ENCODE peak calls at places on chromosomes 4 and X, in nine cellular contexts. H is heart left ventricle, I is stomach, L is IMR-90, P is tibial artery, M is cardiac muscle cell, E is endothelial cell of umbilical vein, R is ovary, U is upper lobe of left lung. B is an unnamed sample. For H3K27me3, the result is how much of the 10 kb centered on the place peaks cover.

GRCh38 chr4:173807347-173807746 is 277.3 kb upstream of the HAND2 start:
- DNase-seq in U (no peak), I (no peak), R (peak), L (no peak), P (peak), M (no peak), E (no peak), H (peak), B (no peak)

GRCh38 chrX:110420771-110421498 is 62.3 kb downstream of the RTL9 start:
- DNase-seq in R (no peak), U (no peak), H (no peak), M (no peak), L (peak), I (no peak), P (no peak), E (no peak), B (no peak)

GRCh38 chr4:119124314-119124713 is 11.3 kb upstream of the MYOZ2 start:
- DNase-seq in L (no peak), E (peak), M (peak), U (no peak), I (peak), R (no peak), P (no peak), H (no peak), B (no peak)

GRCh38 chrX:10125248-10125615 is 31.5 kb upstream of the CLCN4 start:
- DNase-seq in E (no peak), P (no peak), I (no peak), R (no peak), M (no peak), H (no peak), L (no peak), U (no peak), B (no peak)

GRCh38 chrX:50594788-50595187 is 124.2 kb upstream of the DGKK start:
- DNase-seq in P (no peak), L (no peak), M (peak), H (peak), R (no peak), I (no peak), E (peak), U (no peak), B (no peak)

GRCh38 chrX:21524008-21524407 is 134.1 kb downstream of the KLHL34 start:
- DNase-seq in E (no peak), I (no peak), M (no peak), U (no peak), P (no peak), H (no peak), R (no peak), L (peak), B (no peak)

GRCh38 chr4:8439914-8440490 is 521 bp downstream of the ACOX3 start:
- DNase-seq in L (no peak), H (no peak), I (no peak), M (peak), U (no peak), E (no peak), R (no peak), P (peak), B (no peak)

GRCh38 chrX:106921637-106922036 is 1.4 kb downstream of the CLDN2 start:
- DNase-seq in L (no peak), M (no peak), E (no peak), U (no peak), H (no peak), R (no peak), I (no peak), P (no peak), B (no peak)

GRCh38 chrX:55107262-55107661 is 18.4 kb downstream of the PAGE2 start:
- DNase-seq in I (no peak), P (no peak), U (no peak), L (no peak), H (no peak), M (no peak), E (no peak), R (no peak), B (no peak)

GRCh38 chrX:120299928-120300327 is 11.3 kb downstream of the TMEM255A start:
- DNase-seq in P (no peak), M (no peak), H (no peak), U (no peak), E (no peak), L (no peak), I (no peak), R (no peak), B (no peak)

GRCh38 chr4:1571165-1571908 is 112.8 kb downstream of the FAM53A start:
- DNase-seq in H (peak), E (no peak), P (no peak), R (peak), L (no peak), I (no peak), M (no peak), U (peak), B (peak)

GRCh38 chrX:139826065-139827044 is 106.5 kb downstream of the ATP11C start:
- DNase-seq in I (no peak), E (peak), P (peak), U (no peak), R (no peak), L (peak), H (no peak), M (peak), B (no peak)

GRCh38 chr4:64230709-64231310 is 178.4 kb downstream of the TECRL start:
- DNase-seq in P (no peak), E (no peak), M (peak), I (no peak), R (no peak), U (no peak), H (no peak), L (peak), B (no peak)

GRCh38 chrX:50448565-50448964 is 22.1 kb downstream of the DGKK start:
- DNase-seq in I (no peak), E (no peak), M (no peak), R (no peak), L (peak), P (no peak), U (no peak), H (no peak), B (no peak)

DNA sequence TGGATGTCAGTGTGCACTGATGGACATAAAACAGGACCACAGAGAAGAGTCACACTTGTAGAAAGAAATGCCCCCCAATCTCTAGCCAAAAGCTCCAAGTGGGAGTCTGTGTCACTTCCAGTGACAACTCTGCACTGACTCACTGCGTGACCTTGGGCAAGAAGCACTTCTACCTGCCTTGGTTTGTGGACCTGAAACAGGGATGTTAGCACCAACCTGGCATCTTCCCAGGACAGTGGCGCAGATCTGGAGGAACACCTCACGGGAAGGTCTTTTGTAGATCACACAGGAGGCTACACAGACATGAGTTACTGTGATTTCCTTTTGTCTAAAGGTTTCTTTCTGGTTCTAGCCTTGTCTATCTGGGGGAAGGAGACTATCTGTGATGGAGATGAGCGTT is 80.5 kb upstream of the DHRSX start:
- DNase-seq in U (no peak), M (no peak), L (no peak), R (no peak), H (no peak), E (no peak), I (no peak), P (no peak), B (no peak)
- H3K27me3 ChIP-seq in U (under half), M (half or more), L (under half), R (under half), H (under half), E (under half), I (half or more), P (under half), B (under half)

DNA sequence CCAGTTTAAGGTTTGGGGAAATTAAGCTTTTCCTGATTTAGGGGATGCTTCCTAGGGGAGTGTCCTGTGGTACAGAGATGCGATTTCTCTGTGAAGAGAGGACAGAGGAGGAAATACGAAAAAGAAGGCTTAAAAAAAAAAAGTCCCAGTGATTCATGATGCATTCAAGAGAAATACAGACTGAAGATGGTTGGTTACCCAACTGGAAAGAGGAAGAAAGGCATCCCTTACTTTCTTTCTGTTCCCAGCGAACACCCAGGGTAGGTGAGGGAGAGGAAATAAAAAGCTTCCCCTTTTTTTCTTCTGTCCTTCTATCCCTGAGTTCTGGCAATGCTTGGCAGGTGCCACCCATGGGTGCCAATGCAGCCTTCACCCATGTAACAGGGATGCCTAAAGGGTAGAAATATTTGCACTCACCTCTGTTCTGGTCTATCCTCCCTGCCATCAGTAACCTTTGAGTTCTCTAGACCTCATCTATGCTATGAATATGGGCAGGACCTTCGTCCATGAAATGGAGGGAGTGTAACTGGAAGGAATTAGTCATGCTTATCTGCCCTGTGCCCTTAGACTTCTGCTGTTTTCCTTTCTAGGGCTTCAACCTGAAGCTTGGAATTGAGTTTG is 230.1 kb upstream of the GALNTL6 start:
- DNase-seq in I (no peak), L (no peak), E (no peak), U (no peak), M (no peak), P (no peak), H (no peak), R (no peak), B (no peak)
- TF ChIP-seq CTCF in I (no peak), L (no peak), E (no peak), U (no peak), M (no peak), P (no peak), H (no peak), R (no peak), B (no peak)

DNA sequence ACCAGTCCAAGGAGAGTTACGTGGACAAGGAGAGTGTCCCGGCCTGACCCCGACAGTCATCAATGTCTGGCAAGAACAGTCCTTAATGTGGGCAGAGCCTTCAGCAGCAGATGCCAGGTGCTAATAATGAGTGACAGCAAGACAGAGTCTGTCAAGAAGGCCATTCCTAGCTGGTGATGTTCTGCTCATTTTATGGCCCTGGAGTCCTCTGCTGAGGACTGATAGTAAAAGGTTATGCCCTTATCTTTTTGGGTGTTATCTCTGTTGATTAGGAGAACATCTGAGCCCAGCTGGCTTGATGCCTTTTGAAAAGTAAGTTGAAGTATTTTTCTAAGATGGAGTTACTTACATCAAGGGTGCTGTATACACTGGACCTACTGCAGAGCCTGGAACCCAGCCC is 67.3 kb downstream of the SLC34A2 start:
- DNase-seq in R (no peak), U (no peak), I (peak), H (no peak), P (no peak), L (no peak), E (no peak), M (no peak), B (no peak)
- H3K27me3 ChIP-seq in R (under half), U (under half), I (under half), H (under half), P (under half), L (under half), E (under half), M (under half), B (under half)

DNA sequence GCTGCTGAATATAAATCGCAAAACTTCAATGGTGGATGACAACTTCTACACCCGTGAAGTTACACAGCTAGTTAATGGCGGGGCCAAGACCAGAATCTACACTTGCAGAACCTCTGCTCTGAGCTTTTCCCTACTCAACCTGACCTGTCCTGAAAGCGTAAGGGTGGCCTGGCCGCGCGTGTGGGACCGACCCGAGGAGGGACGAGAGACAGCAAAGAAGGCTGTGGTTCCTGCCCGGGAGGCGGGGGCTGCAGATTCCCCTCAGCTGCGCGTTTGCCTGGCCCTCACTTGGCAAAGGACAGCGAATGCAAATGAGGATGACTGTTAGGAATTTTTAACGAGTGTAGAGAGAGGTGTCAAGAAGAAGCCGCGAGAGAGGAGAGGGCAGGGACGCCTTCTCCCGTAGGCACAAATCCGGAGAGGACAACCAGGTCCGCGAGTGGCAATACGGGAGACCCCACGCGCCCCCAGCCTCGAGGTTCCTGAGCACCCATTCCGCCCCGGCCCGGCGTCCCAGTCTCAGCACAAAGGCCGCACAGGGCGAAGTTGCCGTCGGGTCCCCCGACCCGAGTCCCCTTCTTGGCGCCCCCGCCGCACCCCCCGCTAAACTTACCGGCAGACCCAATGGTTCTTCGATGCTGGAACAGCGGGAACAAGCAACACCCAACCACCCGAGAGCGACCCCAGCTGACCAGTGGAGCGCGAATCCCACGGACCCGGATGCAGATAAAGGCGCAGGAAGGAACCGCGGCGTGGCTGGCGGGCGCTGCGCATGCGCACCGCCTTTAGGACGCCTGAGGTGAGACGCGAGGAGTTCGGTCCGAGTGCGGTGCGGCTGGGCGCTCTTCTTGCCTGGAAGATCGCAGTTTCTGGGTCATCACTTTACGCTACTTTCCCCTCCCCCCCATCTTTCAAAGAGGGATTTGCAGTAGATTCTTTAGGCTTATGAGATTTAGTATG is at the start of gene GNPDA2:
- DNase-seq in I (peak), E (peak), R (peak), P (peak), H (peak), M (peak), U (peak), L (peak), B (peak)
- TF ChIP-seq CTCF in I (no peak), E (no peak), R (no peak), P (no peak), H (peak), M (peak), U (no peak), L (peak), B (no peak)

GRCh38 chr4:6258741-6259140 is 10.9 kb upstream of the WFS1 start:
- DNase-seq in I (no peak), P (no peak), H (no peak), U (no peak), M (no peak), L (no peak), R (no peak), E (no peak), B (no peak)
- H3K27me3 ChIP-seq in I (half or more), P (under half), H (under half), U (under half), M (under half), L (under half), R (under half), E (under half), B (under half)

GRCh38 chr4:39466747-39467146 is 7.9 kb downstream of the LIAS start:
- DNase-seq in H (no peak), U (no peak), R (no peak), E (no peak), M (no peak), I (no peak), L (peak), P (no peak), B (no peak)

GRCh38 chr4:39467470-39467869 is 8.6 kb downstream of the LIAS start:
- DNase-seq in R (no peak), H (no peak), I (no peak), E (no peak), P (no peak), M (no peak), L (no peak), U (no peak), B (no peak)

GRCh38 chr4:39470402-39470801 is 11.5 kb downstream of the LIAS start:
- DNase-seq in P (no peak), U (no peak), I (no peak), L (no peak), H (no peak), E (no peak), R (no peak), M (no peak), B (no peak)

GRCh38 chr4:39469429-39470077 is 10.7 kb downstream of the LIAS start:
- DNase-seq in E (peak), P (peak), I (no peak), M (peak), U (no peak), R (no peak), L (peak), H (no peak), B (no peak)

GRCh38 chr4:39464886-39465501 is 6.1 kb downstream of the LIAS start:
- DNase-seq in L (peak), E (peak), U (no peak), I (no peak), H (no peak), R (no peak), M (peak), P (no peak), B (no peak)
- TF ChIP-seq CTCF in L (peak), E (no peak), U (no peak), I (no peak), H (no peak), R (no peak), M (peak), P (no peak), B (no peak)